ENCODE peak calls at places on chromosome 21, in nine cellular contexts. Q, L, H, S, Z, X, D, Y and T are unnamed samples.

GRCh38 chr21:45019076-45019886 is 55.1 kb upstream of the ADARB1 start:
- DNase-seq in X (peak), Q (no peak), D (no peak), S (no peak), Y (no peak), H (no peak), Z (no peak), L (peak), T (no peak)

GRCh38 chr21:44291936-44292811 is 6.5 kb downstream of the AIRE start:
- DNase-seq in Z (no peak), X (no peak), L (no peak), Y (no peak), D (no peak), H (no peak), Q (no peak), S (no peak), T (no peak)

GRCh38 chr21:44702973-44703730 is 6.2 kb downstream of the KRTAP10-12 start:
- DNase-seq in Q (no peak), Z (no peak), X (no peak), D (no peak), S (peak), H (no peak), L (no peak), Y (no peak), T (no peak)

GRCh38 chr21:34864370-34865209 is 184.5 kb downstream of the RUNX1 start:
- DNase-seq in X (no peak), L (no peak), Y (no peak), H (no peak), D (no peak), Q (no peak), Z (no peak), S (no peak), T (no peak)

GRCh38 chr21:38679531-38679930 is 126.2 kb upstream of the ETS2 start:
- DNase-seq in Y (no peak), Z (no peak), D (no peak), Q (no peak), H (no peak), L (no peak), X (no peak), S (no peak), T (no peak)

GRCh38 chr21:43311303-43311817 is 115.6 kb downstream of the SIK1 start:
- DNase-seq in L (no peak), Y (no peak), S (peak), H (no peak), Q (no peak), D (no peak), X (no peak), Z (no peak), T (no peak)

GRCh38 chr21:33801424-33802405 is 113.9 kb downstream of the ATP5PO start:
- DNase-seq in L (no peak), Y (peak), H (no peak), D (peak), Z (peak), X (no peak), S (peak), Q (peak), T (no peak)

GRCh38 chr21:46220847-46221246 is 7.7 kb downstream of the LSS start:
- DNase-seq in L (no peak), X (no peak), Z (no peak), Q (no peak), S (no peak), D (no peak), Y (no peak), H (no peak), T (no peak)

GRCh38 chr21:18117116-18117515 is 127.5 kb upstream of the CHODL start:
- DNase-seq in D (no peak), L (no peak), S (no peak), Q (no peak), Y (no peak), Z (no peak), H (no peak), X (no peak), T (no peak)

GRCh38 chr21:31571879-31572278 is 87.6 kb upstream of the SOD1 start:
- DNase-seq in Y (no peak), L (no peak), X (no peak), H (no peak), D (no peak), Q (no peak), S (no peak), Z (no peak), T (no peak)

GRCh38 chr21:41972511-41973205 is 18.8 kb upstream of the C2CD2 start:
- DNase-seq in D (no peak), L (no peak), Y (no peak), Z (no peak), X (no peak), S (no peak), H (no peak), Q (no peak), T (no peak)